ENCODE peak calls at places on chromosomes 2 and 18, in seven cellular contexts. Y, E, T, U, P, O and V are unnamed samples.

GRCh38 chr2:165428996-165429395 is 40.5 kb upstream of the CSRNP3 start:
- DNase-seq in Y (no peak), E (no peak), T (no peak), U (no peak), P (no peak), O (peak; percentile 20), V (no peak)

GRCh38 chr2:110097506-110098220 is 18.0 kb downstream of the MALL start:
- DNase-seq in Y (no peak), E (no peak), T (no peak), U (no peak), P (no peak), O (no peak), V (peak; percentile 13)

GRCh38 chr2:33342705-33343104 is 133.7 kb upstream of the RASGRP3 start:
- DNase-seq in Y (no peak), E (no peak), T (no peak), U (no peak), P (no peak), O (no peak), V (no peak)

GRCh38 chr2:233791151-233791882 is 13.2 kb downstream of the MROH2A start:
- DNase-seq in Y (no peak), E (no peak), T (no peak), U (peak; percentile 27), P (no peak), O (no peak), V (peak; percentile 23)

GRCh38 chr2:217905395-217905794 is 97.4 kb downstream of the TNS1 start:
- DNase-seq in Y (no peak), E (no peak), T (no peak), U (no peak), P (no peak), O (no peak), V (no peak)

GRCh38 chr2:196479350-196479749 is 160.2 kb upstream of the CCDC150 start:
- DNase-seq in Y (peak; percentile 69), E (peak; percentile 24), T (no peak), U (no peak), P (no peak), O (peak; percentile 72), V (no peak)

GRCh38 chr18:48608581-48608980 is 69.8 kb downstream of the CTIF start:
- DNase-seq in Y (no peak), E (no peak), T (no peak), U (no peak), P (no peak), O (no peak), V (no peak)

GRCh38 chr18:34491719-34492118 is 218.4 kb upstream of the DTNA start:
- DNase-seq in Y (no peak), E (no peak), T (no peak), U (no peak), P (no peak), O (no peak), V (no peak)

GRCh38 chr2:56185101-56185581 is 1.4 kb downstream of the CCDC85A start:
- DNase-seq in Y (no peak), E (no peak), T (peak; percentile 24), U (peak; percentile 52), P (peak; percentile 12), O (peak; percentile 38), V (peak; percentile 29)

GRCh38 chr18:46859855-46860254 is 57.5 kb downstream of the PIAS2 start:
- DNase-seq in Y (peak; percentile 46), E (no peak), T (no peak), U (no peak), P (no peak), O (no peak), V (no peak)

GRCh38 chr2:105600949-105601708 is 143.6 kb upstream of the NCK2 start:
- DNase-seq in Y (no peak), E (no peak), T (peak; percentile 27), U (no peak), P (no peak), O (no peak), V (no peak)

GRCh38 chr2:170713280-170714155 is 1.6 kb upstream of the SP5 start:
- DNase-seq in Y (no peak), E (no peak), T (peak; percentile 52), U (peak; percentile 67), P (no peak), O (no peak), V (peak; percentile 50)

GRCh38 chr2:1871171-1871570 is 126.9 kb upstream of the PXDN start:
- DNase-seq in Y (no peak), E (no peak), T (no peak), U (no peak), P (no peak), O (no peak), V (no peak)

GRCh38 chr18:46324087-46324486 is 219.9 kb downstream of the HAUS1 start:
- DNase-seq in Y (no peak), E (no peak), T (no peak), U (no peak), P (no peak), O (no peak), V (no peak)

GRCh38 chr2:21836766-21837543 is 713.2 kb downstream of the TDRD15 start:
- DNase-seq in Y (peak; percentile 95), E (no peak), T (no peak), U (no peak), P (no peak), O (peak; percentile 81), V (no peak)

GRCh38 chr2:127193948-127194267 is 26.2 kb downstream of the CYP27C1 start:
- DNase-seq in Y (peak; percentile 68), E (no peak), T (no peak), U (no peak), P (no peak), O (no peak), V (no peak)

GRCh38 chr2:202911513-202912341 is at the start of the genes CARF and WDR12:
- DNase-seq in Y (peak; percentile 95), E (peak; percentile 92), T (peak; percentile 97), U (peak; percentile 88), P (peak; percentile 93), O (peak; percentile 97), V (peak; percentile 92)

GRCh38 chr2:40097691-40098376 is 318.8 kb upstream of the THUMPD2 start:
- DNase-seq in Y (peak; percentile 86), E (no peak), T (no peak), U (no peak), P (no peak), O (peak; percentile 67), V (no peak)

GRCh38 chr2:224173882-224174415 is 134.9 kb upstream of the SERPINE2 start:
- DNase-seq in Y (no peak), E (no peak), T (no peak), U (no peak), P (no peak), O (no peak), V (no peak)

GRCh38 chr2:200966770-200967169 is 3.3 kb upstream of the ORC2 start:
- DNase-seq in Y (peak; percentile 83), E (peak; percentile 2), T (peak; percentile 82), U (no peak), P (no peak), O (peak; percentile 73), V (no peak)

GRCh38 chr2:148989882-148990493 is 48.5 kb upstream of the LYPD6B start:
- DNase-seq in Y (peak; percentile 80), E (peak; percentile 33), T (peak; percentile 81), U (no peak), P (peak; percentile 58), O (peak; percentile 81), V (peak; percentile 49)

GRCh38 chr2:152098798-152099654 is at the start of gene CACNB4:
- DNase-seq in Y (no peak), E (no peak), T (peak; percentile 25), U (peak; percentile 73), P (peak; percentile 35), O (peak; percentile 23), V (peak; percentile 75)

GRCh38 chr2:226903179-226903578 is 67.3 kb downstream of the RHBDD1 start:
- DNase-seq in Y (peak; percentile 93), E (no peak), T (no peak), U (no peak), P (no peak), O (peak; percentile 78), V (no peak)

DNA sequence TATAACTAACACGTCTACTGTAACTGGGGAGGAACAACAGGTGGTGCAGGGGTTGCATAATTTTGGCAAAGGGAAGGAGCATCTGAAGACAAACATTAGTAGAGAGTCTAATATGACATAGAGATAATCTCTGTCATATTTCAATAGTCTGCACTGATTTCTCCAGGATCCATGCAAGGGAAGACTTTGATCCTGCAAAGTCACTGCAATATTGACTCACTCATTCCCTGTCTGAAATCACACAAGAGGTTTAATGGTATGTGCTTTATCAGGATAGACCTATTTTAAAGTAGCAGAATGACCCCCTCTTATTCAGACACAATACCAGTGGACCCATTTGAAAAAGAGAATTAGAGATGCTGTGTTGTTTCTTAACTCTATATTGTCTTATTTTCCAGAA is 98.7 kb upstream of the CAVIN2 start:
- DNase-seq in Y (no peak), E (no peak), T (no peak), U (no peak), P (no peak), O (no peak), V (no peak)
- H3K4ac ChIP-seq in Y (no peak overlapping the region), E (no peak overlapping the region), T (no peak overlapping the region), U (no peak overlapping the region), P (no peak overlapping the region), O (no peak overlapping the region), V (no peak overlapping the region)

DNA sequence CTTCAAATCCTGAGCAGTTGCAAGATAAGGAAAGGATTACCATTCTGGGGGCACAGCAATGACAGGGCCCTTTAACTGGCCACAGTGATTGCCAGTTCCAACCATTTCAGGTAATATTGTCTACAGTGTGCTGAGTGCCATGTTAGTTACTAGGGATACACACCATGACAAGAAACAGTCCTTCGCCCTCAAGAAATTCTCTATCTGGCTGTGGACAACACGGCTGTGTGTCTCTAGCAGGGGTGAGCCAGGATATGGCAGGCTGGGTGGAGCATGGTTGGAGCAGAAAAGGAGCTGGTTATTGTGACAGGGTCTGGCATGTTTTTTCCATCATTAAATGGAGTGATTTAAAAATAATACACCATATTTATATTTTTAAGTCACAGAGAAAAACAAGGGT is 31.0 kb downstream of the TSPYL6 start:
- DNase-seq in Y (no peak), E (no peak), T (no peak), U (no peak), P (no peak), O (no peak), V (no peak)
- H3K4ac ChIP-seq in Y (no peak overlapping the region), E (no peak overlapping the region), T (no peak overlapping the region), U (no peak overlapping the region), P (no peak overlapping the region), O (no peak overlapping the region), V (no peak overlapping the region)

DNA sequence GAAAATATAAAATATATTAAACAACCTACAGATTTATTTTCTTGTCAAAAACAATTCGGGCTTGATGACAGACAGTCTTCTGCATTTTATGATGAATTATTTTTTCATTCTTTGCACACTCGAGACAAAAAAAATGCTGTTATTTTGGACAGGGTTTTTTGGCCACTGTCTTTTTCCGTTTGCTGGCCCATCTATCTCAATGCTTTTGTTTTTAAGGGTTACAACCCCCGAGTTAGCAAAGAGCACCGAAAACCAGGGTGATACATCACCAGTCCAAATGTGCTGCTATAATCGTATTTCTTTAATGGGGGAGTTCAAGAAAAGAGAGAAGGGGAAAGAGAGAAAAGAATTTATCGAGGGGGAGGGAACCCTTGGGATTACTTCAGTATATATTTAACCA is 7.7 kb downstream of the EVX2 start:
- DNase-seq in Y (no peak), E (no peak), T (no peak), U (no peak), P (no peak), O (no peak), V (no peak)
- H3K4ac ChIP-seq in Y (no peak overlapping the region), E (no peak overlapping the region), T (no peak overlapping the region), U (no peak overlapping the region), P (no peak overlapping the region), O (no peak overlapping the region), V (no peak overlapping the region)

DNA sequence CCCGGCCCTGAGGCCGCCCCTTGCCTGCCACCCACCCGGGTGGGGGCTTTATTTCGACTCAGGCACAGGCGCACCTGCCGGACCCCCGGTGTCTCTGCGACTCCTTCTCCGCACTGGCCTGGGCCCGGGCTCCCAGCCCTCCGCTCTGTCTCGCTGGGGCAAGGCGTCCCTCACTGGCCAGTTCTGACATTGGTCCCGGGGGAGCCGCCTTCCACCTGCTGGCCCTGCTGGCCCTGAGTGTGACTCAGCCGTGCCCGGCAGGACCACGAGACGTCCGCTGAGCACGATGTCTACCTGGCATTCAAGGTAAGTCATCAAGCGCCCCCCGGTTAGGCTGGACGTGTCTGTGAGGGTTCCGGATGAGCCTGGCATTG is 131.5 kb upstream of the CTDP1 start:
- DNase-seq in Y (no peak), E (no peak), T (no peak), U (no peak), P (no peak), O (no peak), V (peak; percentile 22)
- H3K4ac ChIP-seq in Y (no peak overlapping the region), E (no peak overlapping the region), T (no peak overlapping the region), U (no peak overlapping the region), P (no peak overlapping the region), O (no peak overlapping the region), V (no peak overlapping the region)